ENCODE peak calls at places on chromosomes 12 and 14, in four cellular contexts. E, N, H and C are unnamed samples.
A peak's percentile ranks its signal among the peaks of the same experiment; 100 is the strongest.

GRCh38 chr12:53538209-53538689 is 31.0 kb upstream of the NPFF start:
- DNase-seq in E (peak; percentile 94), N (no peak), H (no peak), C (no peak)

GRCh38 chr14:76761849-76762616 is 765 bp downstream of the VASH1 start:
- DNase-seq in E (no peak), N (no peak), H (no peak), C (no peak)

GRCh38 chr12:70964867-70965469 is 44.4 kb upstream of the PTPRR start:
- DNase-seq in E (no peak), N (no peak), H (no peak), C (no peak)

GRCh38 chr12:56682323-56682722 is 5.8 kb downstream of the PTGES3 start:
- DNase-seq in E (no peak), N (no peak), H (no peak), C (no peak)

GRCh38 chr12:21526053-21526452 is at the start of gene SPX:
- DNase-seq in E (peak; percentile 6), N (no peak), H (no peak), C (no peak)

GRCh38 chr12:1581973-1582708 is 12.2 kb downstream of the FBXL14 start:
- DNase-seq in E (no peak), N (no peak), H (no peak), C (no peak)

GRCh38 chr14:71651228-71651627 is 281.0 kb upstream of the RGS6 start:
- DNase-seq in E (no peak), N (no peak), H (no peak), C (no peak)

GRCh38 chr14:51495319-51495718 is 156.4 kb upstream of the FRMD6 start:
- DNase-seq in E (no peak), N (no peak), H (no peak), C (no peak)

GRCh38 chr12:105076098-105076497 is 8.2 kb downstream of the ALDH1L2 start:
- DNase-seq in E (no peak), N (no peak), H (no peak), C (no peak)
- TF ChIP-seq ATF2 in E (no peak), N (no peak), H (no peak), C (no peak)

GRCh38 chr12:94179723-94180122 is 31.3 kb downstream of the PLXNC1 start:
- DNase-seq in E (no peak), N (no peak), H (no peak), C (no peak)
- TF ChIP-seq MAX in E (no peak), N (no peak), H (no peak), C (no peak)

DNA sequence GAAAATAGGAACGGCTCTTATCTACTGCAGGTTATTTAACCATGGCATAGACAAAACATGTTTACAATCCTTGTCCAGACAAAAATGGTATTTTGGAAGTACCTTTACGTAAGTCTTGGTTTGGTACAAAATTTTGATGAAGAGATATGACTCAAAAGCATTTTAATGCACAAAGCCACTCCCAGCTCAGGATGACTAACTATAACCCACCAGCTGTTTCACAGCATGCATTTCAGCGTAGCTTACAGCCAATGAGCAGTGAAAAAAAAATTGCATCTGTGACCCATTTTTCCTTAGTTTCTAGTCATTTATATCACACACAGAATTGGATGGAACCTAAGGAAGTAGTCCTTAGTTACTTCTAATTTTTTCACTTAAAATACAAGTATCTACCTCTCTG is 201.5 kb downstream of the STXBP6 start:
- DNase-seq in E (no peak), N (no peak), H (no peak), C (no peak)
- TF ChIP-seq ETV6 in E (no peak), N (no peak), H (no peak), C (no peak)

DNA sequence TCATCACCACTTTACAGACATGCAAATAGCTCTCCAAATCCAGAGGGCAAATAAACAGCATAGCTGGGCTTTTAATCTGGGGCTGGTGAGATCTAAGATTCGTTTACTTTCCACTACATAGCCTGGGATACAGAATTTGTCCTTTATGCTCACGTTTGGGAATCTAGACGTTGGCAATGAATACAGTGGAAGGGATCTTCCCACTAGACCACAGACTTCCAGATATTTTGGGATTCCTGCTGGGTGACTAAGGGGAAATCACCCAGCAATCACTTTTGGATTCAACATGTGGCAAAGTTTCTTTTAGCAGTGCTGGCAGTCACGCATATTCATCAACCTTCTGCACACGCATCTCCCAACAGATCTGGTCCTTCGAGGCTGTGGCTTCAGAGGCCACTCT is 23.5 kb downstream of the APPL2 start:
- DNase-seq in E (no peak), N (no peak), H (no peak), C (no peak)
- TF ChIP-seq ATF2 in E (no peak), N (no peak), H (no peak), C (no peak)

GRCh38 chr14:32595496-32595895 is 266.4 kb downstream of the AKAP6 start:
- DNase-seq in E (no peak), N (no peak), H (no peak), C (no peak)

GRCh38 chr14:32596390-32596789 is 267.3 kb downstream of the AKAP6 start:
- DNase-seq in E (no peak), N (no peak), H (no peak), C (no peak)

GRCh38 chr14:32594766-32595165 is 265.7 kb downstream of the AKAP6 start:
- DNase-seq in E (no peak), N (no peak), H (no peak), C (no peak)

GRCh38 chr14:32601908-32602307 is 272.8 kb downstream of the AKAP6 start:
- DNase-seq in E (no peak), N (no peak), H (no peak), C (no peak)

GRCh38 chr14:32597771-32598170 is 268.7 kb downstream of the AKAP6 start:
- DNase-seq in E (no peak), N (no peak), H (no peak), C (no peak)
- TF ChIP-seq MAX in E (no peak), N (no peak), H (no peak), C (no peak)